ENCODE peak calls at places on chromosomes 6 and 20, in four cellular contexts. O is AG09309; H is effector CD4-positive, alpha-beta T cell; J is endothelial cell. D is an unnamed sample.

GRCh38 chr6:97669191-97669651 is 386.2 kb upstream of the MMS22L start:
- DNase-seq in O (no peak), H (no peak), J (no peak), D (peak)

GRCh38 chr6:40819182-40819834 is 219.7 kb downstream of the UNC5CL start:
- DNase-seq in O (no peak), H (no peak), J (no peak), D (no peak)

GRCh38 chr20:21100590-21101452 is 5.3 kb downstream of the LINC00237 start:
- DNase-seq in O (no peak), H (no peak), J (no peak), D (no peak)

GRCh38 chr6:105326216-105326615 is 76.7 kb downstream of the PREP start:
- DNase-seq in O (no peak), H (no peak), J (no peak), D (no peak)

GRCh38 chr6:27743787-27744186 is 168.4 kb downstream of the OR2B2 start:
- DNase-seq in O (no peak), H (no peak), J (no peak), D (no peak)

GRCh38 chr6:87066449-87067288 is 28.2 kb downstream of the CGA start:
- DNase-seq in O (peak), H (no peak), J (peak), D (no peak)

GRCh38 chr20:9514461-9515210 is at the start of gene LAMP5:
- DNase-seq in O (no peak), H (no peak), J (peak), D (no peak)

GRCh38 chr6:78513856-78514255 is 353.5 kb upstream of the IRAK1BP1 start:
- DNase-seq in O (no peak), H (no peak), J (no peak), D (no peak)

GRCh38 chr20:2132461-2132901 is 30.9 kb downstream of the STK35 start:
- DNase-seq in O (no peak), H (no peak), J (no peak), D (no peak)

GRCh38 chr20:24773751-24774201 is 175.3 kb upstream of the CST7 start:
- DNase-seq in O (peak), H (no peak), J (no peak), D (no peak)

GRCh38 chr20:59743767-59744485 is 139.6 kb downstream of the PHACTR3 start:
- DNase-seq in O (no peak), H (no peak), J (no peak), D (no peak)

GRCh38 chr6:44652551-44652950 is 265.0 kb downstream of the CDC5L start:
- DNase-seq in O (no peak), H (no peak), J (no peak), D (no peak)

GRCh38 chr6:161010418-161010817 is 18.8 kb downstream of the MAP3K4 start:
- DNase-seq in O (no peak), H (no peak), J (no peak), D (no peak)

GRCh38 chr6:159761135-159761872 is 541 bp upstream of the ACAT2 start:
- DNase-seq in O (no peak), H (no peak), J (peak), D (no peak)

GRCh38 chr6:107564223-107564855 is 74.4 kb downstream of the SOBP start:
- DNase-seq in O (no peak), H (no peak), J (no peak), D (no peak)

GRCh38 chr6:155528982-155529453 is 73.4 kb upstream of the NOX3 start:
- DNase-seq in O (peak), H (no peak), J (no peak), D (no peak)

GRCh38 chr6:31621991-31622390 is 1.5 kb downstream of the PRRC2A start:
- DNase-seq in O (no peak), H (no peak), J (no peak), D (no peak)

GRCh38 chr6:1607557-1608221 is 2.0 kb upstream of the FOXC1 start:
- DNase-seq in O (no peak), H (no peak), J (peak), D (no peak)

GRCh38 chr6:145310116-145310515 is 425.2 kb downstream of the EPM2A start:
- DNase-seq in O (peak), H (no peak), J (no peak), D (no peak)

GRCh38 chr6:167825759-167826229 is 917 bp upstream of the AFDN start:
- DNase-seq in O (no peak), H (no peak), J (peak), D (no peak)

GRCh38 chr6:99661870-99662269 is 55.2 kb downstream of the PRDM13 start:
- DNase-seq in O (no peak), H (no peak), J (no peak), D (no peak)

GRCh38 chr20:8368680-8369079 is 236.6 kb downstream of the PLCB1 start:
- DNase-seq in O (no peak), H (no peak), J (no peak), D (no peak)

GRCh38 chr20:35595456-35595855 is 20.2 kb upstream of the SPAG4 start:
- DNase-seq in O (no peak), H (no peak), J (no peak), D (no peak)

GRCh38 chr6:165805604-165806003 is 142.6 kb upstream of the PDE10A start:
- DNase-seq in O (no peak), H (no peak), J (no peak), D (no peak)

GRCh38 chr20:7624886-7625285 is 315.4 kb downstream of the HAO1 start:
- DNase-seq in O (no peak), H (no peak), J (no peak), D (no peak)

GRCh38 chr6:22804620-22805271 is 235.4 kb downstream of the HDGFL1 start:
- DNase-seq in O (no peak), H (no peak), J (no peak), D (no peak)

GRCh38 chr20:7091655-7092054 is 324.2 kb downstream of the BMP2 start:
- DNase-seq in O (no peak), H (no peak), J (no peak), D (no peak)

GRCh38 chr6:89120371-89120770 is 2.5 kb upstream of the SRSF12 start:
- DNase-seq in O (no peak), H (no peak), J (no peak), D (no peak)

GRCh38 chr20:49424536-49424935 is 57.9 kb downstream of the KCNB1 start:
- DNase-seq in O (no peak), H (no peak), J (no peak), D (no peak)

GRCh38 chr6:109760208-109760607 is 69.1 kb downstream of the FIG4 start:
- DNase-seq in O (no peak), H (no peak), J (no peak), D (no peak)

GRCh38 chr6:3517350-3517749 is 60.5 kb upstream of the SLC22A23 start:
- DNase-seq in O (peak), H (no peak), J (no peak), D (no peak)

GRCh38 chr6:25341923-25342619 is 62.9 kb downstream of the CARMIL1 start:
- DNase-seq in O (no peak), H (no peak), J (no peak), D (no peak)